ENCODE peak calls at places on chromosome 3, in nine cellular contexts. T is activated naive CD8-positive, alpha-beta T cell treated with anti-CD3 and anti-CD28 coated beads for 36 hours; E is coronary artery; O is activated T-helper 1 cell treated with anti-CD3 and anti-CD28 coated beads, Interleukin-12 subunit alpha, Interleukin-12 subunit beta, Interleukin-2, Interleukin-4 antibody, amounts not matched to agents 30 ng/mL and 10 ng/mL and 1 ng/mL, durations not matched to agents 14 hours and 24 hours and 36 hours; Y is WERI-Rb-1; G is retina; S is heart left ventricle; N is amniotic epithelial cell; D is naive thymus-derived CD4-positive, alpha-beta T cell. C is an unnamed sample.

GRCh38 chr3:24158756-24159155 is 213.7 kb downstream of the NR1D2 start:
- DNase-seq in Y (no peak), G (no peak), N (no peak), E (no peak), T (no peak), D (no peak), O (no peak), S (no peak), C (no peak)

GRCh38 chr3:8052599-8053185 is 448.9 kb upstream of the LMCD1 start:
- DNase-seq in E (no peak), Y (peak; percentile 95), N (no peak), S (peak; percentile 27), G (peak; percentile 18), T (no peak), O (no peak), D (no peak), C (peak; percentile 40)

GRCh38 chr3:107753494-107753893 is 230.7 kb downstream of the BBX start:
- DNase-seq in N (peak; percentile 25), G (peak; percentile 46), Y (peak; percentile 77), O (peak; percentile 11), D (peak; percentile 4), T (peak; percentile 4), S (peak; percentile 9), E (no peak), C (no peak)

GRCh38 chr3:119880966-119881365 is 99.1 kb downstream of the NR1I2 start:
- DNase-seq in N (peak; percentile 10), G (no peak), S (no peak), O (no peak), T (no peak), E (no peak), Y (no peak), D (no peak), C (no peak)

GRCh38 chr3:28476194-28476593 is 127.6 kb upstream of the AZI2 start:
- DNase-seq in O (no peak), G (peak; percentile 32), Y (no peak), T (no peak), E (no peak), D (no peak), S (no peak), N (peak; percentile 59), C (no peak)

GRCh38 chr3:189303584-189303983 is 131.8 kb downstream of the TPRG1 start:
- DNase-seq in N (no peak), E (no peak), D (no peak), Y (no peak), S (no peak), O (no peak), T (no peak), G (no peak), C (no peak)

GRCh38 chr3:47347217-47347801 is 33.5 kb upstream of the PTPN23 start:
- DNase-seq in N (peak; percentile 90), O (no peak), S (no peak), T (no peak), D (no peak), Y (no peak), G (no peak), E (no peak), C (no peak)

GRCh38 chr3:112649478-112649735 is 8.5 kb upstream of the CCDC80 start:
- DNase-seq in E (no peak), Y (no peak), S (no peak), G (no peak), T (no peak), D (no peak), N (peak; percentile 85), O (no peak), C (no peak)

GRCh38 chr3:141336672-141337522 is 31.4 kb upstream of the ZBTB38 start:
- DNase-seq in E (no peak), O (no peak), S (no peak), Y (no peak), G (no peak), D (no peak), N (peak; percentile 81), T (no peak), C (no peak)

C was measured in right cardiac atrium.